ENCODE peak calls at places on chromosomes 1 and 21, in nine cellular contexts. M is hepatocyte, R is neural progenitor cell, D is GM23248, L is HCT116, T is SK-N-SH, E is MM.1S, O is GM23338, Z is PC-3. A is an unnamed sample.

GRCh38 chr1:246748867-246749266 is 24.7 kb downstream of the SCCPDH start:
- DNase-seq in M (peak), R (no peak), D (peak), L (no peak), T (no peak), E (no peak), O (no peak), Z (peak), A (no peak)

GRCh38 chr1:33255347-33256311 is 663 bp upstream of the ZNF362 start:
- DNase-seq in M (peak), R (peak), D (peak), L (peak), T (peak), E (peak), O (peak), Z (peak), A (peak)

GRCh38 chr1:1574721-1575537 is at the start of gene SSU72:
- DNase-seq in M (peak), R (peak), D (peak), L (peak), T (peak), E (peak), O (peak), Z (peak), A (peak)

GRCh38 chr1:235883261-235883927 is 16.7 kb upstream of the LYST start:
- DNase-seq in M (peak), R (no peak), D (peak), L (no peak), T (peak), E (no peak), O (no peak), Z (peak), A (no peak)

GRCh38 chr1:210647406-210648333 is 319.0 kb downstream of the HHAT start:
- DNase-seq in M (no peak), R (no peak), D (peak), L (no peak), T (peak), E (peak), O (no peak), Z (no peak), A (no peak)

GRCh38 chr1:4050998-4051397 is 150.9 kb upstream of the C1orf174 start:
- DNase-seq in M (no peak), R (no peak), D (no peak), L (no peak), T (no peak), E (no peak), O (no peak), Z (no peak), A (no peak)

GRCh38 chr1:55275976-55276375 is 60.8 kb upstream of the USP24 start:
- DNase-seq in M (no peak), R (no peak), D (peak), L (no peak), T (no peak), E (no peak), O (no peak), Z (no peak), A (no peak)

GRCh38 chr1:37682334-37682987 is 9.9 kb upstream of the CDCA8 start:
- DNase-seq in M (peak), R (peak), D (peak), L (peak), T (peak), E (peak), O (peak), Z (peak), A (peak)

GRCh38 chr1:152182431-152182830 is 23.4 kb upstream of the RPTN start:
- DNase-seq in M (no peak), R (no peak), D (peak), L (no peak), T (no peak), E (peak), O (peak), Z (peak), A (no peak)

GRCh38 chr1:180211860-180212229 is 18.2 kb upstream of the LHX4 start:
- DNase-seq in M (no peak), R (no peak), D (peak), L (no peak), T (no peak), E (no peak), O (no peak), Z (no peak), A (no peak)

GRCh38 chr1:43671193-43671592 is 21.2 kb downstream of the KDM4A start:
- DNase-seq in M (no peak), R (no peak), D (peak), L (no peak), T (no peak), E (no peak), O (no peak), Z (no peak), A (no peak)

GRCh38 chr1:177181280-177181630 is 10.5 kb downstream of the BRINP2 start:
- DNase-seq in M (no peak), R (peak), D (no peak), L (no peak), T (peak), E (no peak), O (peak), Z (no peak), A (no peak)

GRCh38 chr1:229059671-229060079 is 211.2 kb upstream of the RAB4A start:
- DNase-seq in M (peak), R (no peak), D (peak), L (no peak), T (peak), E (no peak), O (no peak), Z (peak), A (no peak)

GRCh38 chr21:37607081-37607480 is 240.5 kb downstream of the DYRK1A start:
- DNase-seq in M (no peak), R (no peak), D (no peak), L (no peak), T (no peak), E (no peak), O (no peak), Z (no peak), A (no peak)

GRCh38 chr21:36454079-36454478 is 25.8 kb downstream of the CLDN14 start:
- DNase-seq in M (no peak), R (peak), D (no peak), L (no peak), T (no peak), E (no peak), O (no peak), Z (no peak), A (no peak)

GRCh38 chr1:67746299-67746698 is 61.3 kb downstream of the GADD45A start:
- DNase-seq in M (no peak), R (peak), D (peak), L (no peak), T (no peak), E (no peak), O (peak), Z (no peak), A (no peak)

GRCh38 chr1:40664167-40664537 is 1.3 kb downstream of the RIMS3 start:
- DNase-seq in M (no peak), R (no peak), D (no peak), L (no peak), T (peak), E (no peak), O (no peak), Z (no peak), A (peak)

GRCh38 chr1:114040273-114041043 is 61.2 kb downstream of the OLFML3 start:
- DNase-seq in M (no peak), R (no peak), D (peak), L (no peak), T (no peak), E (no peak), O (no peak), Z (no peak), A (no peak)

GRCh38 chr1:87598429-87598828 is 269.7 kb downstream of the LMO4 start:
- DNase-seq in M (no peak), R (peak), D (no peak), L (peak), T (no peak), E (no peak), O (peak), Z (peak), A (no peak)

GRCh38 chr1:1282998-1283397 is 2.8 kb downstream of the SCNN1D start:
- DNase-seq in M (no peak), R (no peak), D (peak), L (no peak), T (no peak), E (no peak), O (no peak), Z (peak), A (no peak)

GRCh38 chr1:101037316-101037715 is 11.7 kb upstream of the DPH5 start:
- DNase-seq in M (no peak), R (no peak), D (no peak), L (no peak), T (no peak), E (no peak), O (no peak), Z (no peak), A (no peak)

DNA sequence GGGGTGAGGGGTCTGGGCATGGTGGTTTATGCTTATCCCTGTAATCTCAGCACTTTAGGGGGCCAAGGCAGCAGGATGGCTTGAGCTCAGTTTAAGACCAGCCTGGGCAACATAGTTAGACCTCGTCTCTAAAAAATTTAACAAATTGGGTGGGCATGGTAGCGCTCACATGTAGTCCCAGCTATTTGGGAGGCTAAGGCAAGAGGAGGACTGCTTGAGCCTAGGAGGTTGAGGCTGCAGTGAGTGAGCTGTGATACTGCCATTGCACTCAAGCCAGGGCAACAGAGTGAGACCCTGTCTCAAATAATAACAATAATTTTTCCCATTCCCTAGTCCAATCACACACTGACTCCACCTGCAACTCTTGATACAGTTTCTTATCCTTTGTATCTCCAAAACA is 6.3 kb downstream of the WASF2 start:
- DNase-seq in M (no peak), R (no peak), D (no peak), L (no peak), T (no peak), E (no peak), O (no peak), Z (no peak), A (no peak)
- H2AFZ ChIP-seq in M (no peak), R (no peak), D (no peak), L (no peak), T (no peak), E (no peak), O (no peak), Z (no peak), A (no peak)

GRCh38 chr1:75559141-75559540 is 51.8 kb downstream of the SLC44A5 start:
- DNase-seq in M (peak), R (no peak), D (no peak), L (no peak), T (no peak), E (no peak), O (no peak), Z (no peak), A (no peak)

GRCh38 chr1:75554870-75555269 is 56.0 kb downstream of the SLC44A5 start:
- DNase-seq in M (no peak), R (no peak), D (no peak), L (no peak), T (no peak), E (no peak), O (no peak), Z (no peak), A (no peak)

GRCh38 chr1:75559800-75560199 is 51.1 kb downstream of the SLC44A5 start:
- DNase-seq in M (no peak), R (no peak), D (no peak), L (no peak), T (no peak), E (no peak), O (no peak), Z (no peak), A (no peak)
- TF ChIP-seq EZH2phosphoT487 in M (no peak), R (no peak), D (no peak), L (no peak), T (no peak), E (no peak), O (no peak), Z (no peak), A (no peak)

GRCh38 chr1:21174638-21175323 is 1.9 kb downstream of the EIF4G3 start:
- DNase-seq in M (no peak), R (no peak), D (peak), L (no peak), T (no peak), E (no peak), O (no peak), Z (peak), A (no peak)
- H3K27ac ChIP-seq in M (peak), R (no peak), D (peak), L (no peak), T (peak), E (no peak), O (no peak), Z (no peak), A (no peak)

GRCh38 chr1:187759934-187760333 is 931.2 kb downstream of the PLA2G4A start:
- DNase-seq in M (peak), R (no peak), D (no peak), L (no peak), T (no peak), E (no peak), O (no peak), Z (no peak), A (no peak)

GRCh38 chr1:187763976-187764375 is 935.2 kb downstream of the PLA2G4A start:
- DNase-seq in M (no peak), R (no peak), D (no peak), L (no peak), T (no peak), E (no peak), O (no peak), Z (no peak), A (no peak)

GRCh38 chr1:187763465-187763864 is 934.7 kb downstream of the PLA2G4A start:
- DNase-seq in M (no peak), R (no peak), D (no peak), L (no peak), T (no peak), E (no peak), O (no peak), Z (no peak), A (no peak)

GRCh38 chr1:187762109-187762508 is 933.4 kb downstream of the PLA2G4A start:
- DNase-seq in M (peak), R (no peak), D (no peak), L (no peak), T (no peak), E (no peak), O (no peak), Z (no peak), A (no peak)
- H2AFZ ChIP-seq in M (no peak), R (no peak), D (no peak), L (no peak), T (no peak), E (no peak), O (no peak), Z (no peak), A (no peak)

GRCh38 chr1:243974451-243975292 is 76.4 kb upstream of the ZBTB18 start:
- DNase-seq in M (peak), R (peak), D (peak), L (no peak), T (peak), E (no peak), O (peak), Z (peak), A (no peak)

GRCh38 chr1:243980471-243980870 is 70.6 kb upstream of the ZBTB18 start:
- DNase-seq in M (no peak), R (no peak), D (no peak), L (no peak), T (no peak), E (no peak), O (no peak), Z (no peak), A (no peak)

GRCh38 chr1:243980071-243980470 is 71.0 kb upstream of the ZBTB18 start:
- DNase-seq in M (no peak), R (no peak), D (no peak), L (no peak), T (no peak), E (no peak), O (no peak), Z (no peak), A (no peak)

GRCh38 chr1:243979396-243979795 is 71.7 kb upstream of the ZBTB18 start:
- DNase-seq in M (peak), R (no peak), D (no peak), L (no peak), T (peak), E (no peak), O (no peak), Z (no peak), A (peak)

DNA sequence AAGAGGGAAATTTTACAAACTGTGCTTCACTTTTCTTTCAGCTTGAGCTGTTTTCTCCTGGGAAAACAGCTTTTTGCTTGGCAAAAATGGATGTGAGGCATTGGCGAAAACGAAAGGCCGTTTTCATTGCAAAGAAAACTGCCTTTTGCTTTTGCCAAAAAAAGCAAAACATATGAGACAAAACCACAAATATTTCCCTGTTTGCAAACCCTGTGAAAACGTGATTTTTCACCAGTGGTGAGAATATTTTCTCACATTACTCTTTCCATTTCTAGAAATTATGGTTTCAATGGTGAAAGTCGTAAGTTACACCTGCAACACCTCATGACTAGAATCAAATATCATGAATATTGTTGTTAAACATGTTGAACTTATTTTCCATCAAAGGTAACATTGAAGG is 74.0 kb upstream of the ZBTB18 start:
- DNase-seq in M (no peak), R (no peak), D (peak), L (no peak), T (no peak), E (peak), O (no peak), Z (no peak), A (no peak)
- TF ChIP-seq EZH2phosphoT487 in M (no peak), R (no peak), D (no peak), L (no peak), T (no peak), E (no peak), O (no peak), Z (no peak), A (no peak)

DNA sequence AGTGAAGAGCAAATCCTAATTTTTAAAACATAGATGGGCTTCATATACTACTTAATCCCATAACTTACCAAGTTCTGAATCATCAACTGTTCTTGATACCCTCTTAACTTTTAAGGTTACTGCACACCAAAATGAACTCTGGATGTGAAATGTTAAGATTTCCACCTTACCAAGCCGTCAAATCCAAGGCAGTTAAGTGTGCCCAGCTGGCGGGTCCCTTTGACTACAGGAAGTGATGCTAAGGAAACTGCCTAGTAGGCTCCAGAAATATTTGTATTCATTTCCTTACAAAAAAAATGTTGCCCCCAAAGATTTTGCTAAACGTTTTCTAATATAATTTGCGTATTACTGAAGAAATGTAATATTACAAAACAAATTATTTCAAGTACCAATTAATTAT is 10.7 kb downstream of the NRIP1 start:
- DNase-seq in M (no peak), R (no peak), D (no peak), L (no peak), T (no peak), E (no peak), O (no peak), Z (no peak), A (no peak)
- H3K27ac ChIP-seq in M (no peak), R (no peak), D (no peak), L (peak), T (no peak), E (no peak), O (no peak), Z (peak), A (no peak)

DNA sequence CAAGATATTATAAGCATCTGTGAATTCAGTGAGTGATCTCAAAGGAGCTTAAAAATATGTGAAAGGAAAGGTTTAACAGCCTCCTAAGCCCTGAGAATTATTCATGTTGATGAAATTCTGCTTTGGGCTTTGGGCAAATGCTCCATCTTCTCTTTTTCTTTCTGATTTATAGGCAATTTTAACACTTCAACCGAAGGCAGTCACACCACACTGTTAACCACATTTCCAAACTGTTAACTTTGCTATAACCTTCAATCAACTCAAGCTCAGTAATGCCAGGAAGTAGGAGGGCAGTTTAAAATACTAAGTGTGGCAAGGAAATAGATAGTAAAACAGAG is 54.4 kb upstream of the NEK7 start:
- DNase-seq in M (no peak), R (no peak), D (peak), L (no peak), T (no peak), E (no peak), O (no peak), Z (no peak), A (no peak)
- H2AFZ ChIP-seq in M (no peak), R (peak), D (peak), L (no peak), T (peak), E (no peak), O (peak), Z (no peak), A (no peak)

GRCh38 chr1:158509471-158510161 is 37.6 kb downstream of the OR10R2 start:
- DNase-seq in M (peak), R (peak), D (peak), L (no peak), T (no peak), E (no peak), O (no peak), Z (no peak), A (no peak)

GRCh38 chr1:158507511-158507910 is 35.5 kb downstream of the OR10R2 start:
- DNase-seq in M (no peak), R (no peak), D (no peak), L (no peak), T (no peak), E (no peak), O (no peak), Z (no peak), A (no peak)

DNA sequence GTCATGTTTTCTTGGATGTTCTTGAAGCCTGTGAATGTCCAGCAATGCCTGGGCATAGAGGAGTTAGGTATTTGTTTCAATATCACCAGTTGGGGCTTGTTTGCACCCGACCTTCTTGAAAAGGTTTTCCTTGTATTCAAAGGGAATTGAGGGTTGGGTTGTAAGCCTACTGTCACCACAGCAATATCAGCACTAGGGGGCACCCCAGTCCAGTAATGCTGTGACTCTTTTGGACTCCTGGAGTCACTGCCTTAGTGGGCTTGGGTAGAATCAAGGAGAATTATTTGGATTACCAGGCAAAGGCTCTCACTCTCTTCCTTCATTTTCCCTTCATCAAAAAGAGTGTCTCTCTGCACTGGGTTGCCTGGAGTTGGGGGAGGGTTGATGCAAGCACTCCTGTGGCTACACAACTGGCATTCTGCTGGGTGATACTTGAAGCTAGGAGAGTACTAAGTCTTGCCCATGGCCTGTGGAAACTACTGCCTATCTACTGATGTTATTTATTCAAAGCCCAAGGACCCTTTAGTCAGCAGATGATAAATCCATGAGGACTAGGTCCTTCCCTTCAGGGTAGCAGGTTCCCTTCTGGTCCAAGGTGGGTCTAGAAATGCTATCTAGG is 34.5 kb downstream of the OR10R2 start:
- DNase-seq in M (peak), R (peak), D (peak), L (no peak), T (peak), E (peak), O (peak), Z (peak), A (peak)
- TF ChIP-seq EZH2phosphoT487 in M (no peak), R (no peak), D (no peak), L (no peak), T (no peak), E (no peak), O (no peak), Z (no peak), A (no peak)

A was measured in OCI-LY7.